ENCODE peak calls at places on chromosomes 3 and 15, in eight cellular contexts. U, Q, I, S, J, G, N and B are unnamed samples.

GRCh38 chr3:70558955-70559354 is 246.5 kb upstream of the MDFIC2 start:
- DNase-seq in J (no peak), Q (no peak), U (no peak), N (no peak), I (no peak), G (no peak), S (no peak), B (no peak)

GRCh38 chr3:194512895-194513601 is 26.2 kb upstream of the ATP13A3 start:
- DNase-seq in U (peak), N (no peak), S (peak), J (no peak), I (no peak), Q (no peak), G (no peak), B (no peak)

GRCh38 chr3:171586274-171586673 is 126.1 kb upstream of the TNIK start:
- DNase-seq in S (no peak), N (no peak), Q (no peak), G (no peak), J (no peak), I (no peak), U (no peak), B (no peak)

GRCh38 chr3:113234688-113235260 is 23.4 kb downstream of the BOC start:
- DNase-seq in I (no peak), S (peak), U (peak), N (no peak), G (no peak), Q (no peak), J (no peak), B (no peak)

GRCh38 chr3:171231361-171231760 is 204.8 kb upstream of the SLC2A2 start:
- DNase-seq in G (no peak), J (peak), U (no peak), Q (no peak), I (no peak), S (no peak), N (no peak), B (no peak)

GRCh38 chr3:174051191-174051590 is 653.6 kb downstream of the NLGN1 start:
- DNase-seq in I (no peak), U (no peak), S (no peak), J (no peak), Q (no peak), N (no peak), G (no peak), B (no peak)

GRCh38 chr3:107910713-107911259 is 180.0 kb downstream of the CD47 start:
- DNase-seq in Q (no peak), S (no peak), G (no peak), I (no peak), N (no peak), J (no peak), U (no peak), B (no peak)

GRCh38 chr3:68207327-68207726 is 552.9 kb upstream of the SUCLG2 start:
- DNase-seq in N (no peak), I (no peak), G (no peak), J (peak), S (no peak), U (no peak), Q (no peak), B (no peak)

GRCh38 chr3:99789322-99789721 is 28.3 kb upstream of the CMSS1 start:
- DNase-seq in J (peak), N (no peak), Q (peak), S (peak), I (peak), G (no peak), U (peak), B (peak)

GRCh38 chr3:108389361-108389760 is 93.0 kb downstream of the HHLA2 start:
- DNase-seq in I (no peak), U (peak), G (no peak), Q (no peak), S (no peak), J (no peak), N (no peak), B (no peak)

GRCh38 chr3:30655187-30655812 is 48.9 kb downstream of the TGFBR2 start:
- DNase-seq in J (peak), U (peak), S (peak), G (no peak), I (no peak), Q (no peak), N (no peak), B (peak)

GRCh38 chr3:195699148-195699771 is 21.5 kb upstream of the MUC20 start:
- DNase-seq in I (no peak), S (no peak), G (no peak), Q (no peak), U (no peak), J (no peak), N (no peak), B (no peak)

GRCh38 chr15:93173369-93173768 is 84.4 kb upstream of the RGMA start:
- DNase-seq in J (peak), I (no peak), G (no peak), Q (no peak), N (no peak), S (peak), U (no peak), B (peak)

GRCh38 chr3:45145681-45146614 is at the start of gene CDCP1:
- DNase-seq in G (no peak), Q (no peak), S (no peak), U (peak), I (no peak), N (no peak), J (peak), B (peak)

GRCh38 chr3:185896565-185896964 is 41.2 kb downstream of the TRA2B start:
- DNase-seq in J (peak), G (no peak), Q (no peak), U (no peak), I (no peak), N (no peak), S (peak), B (peak)

GRCh38 chr3:178036745-178037144 is 499.5 kb upstream of the KCNMB2 start:
- DNase-seq in S (no peak), Q (no peak), I (no peak), U (no peak), N (no peak), J (no peak), G (no peak), B (peak)

GRCh38 chr3:161423911-161424522 is 52.7 kb upstream of the SPTSSB start:
- DNase-seq in N (no peak), J (peak), I (no peak), G (no peak), U (peak), Q (no peak), S (peak), B (peak)

GRCh38 chr15:101497484-101498034 is 8.1 kb upstream of the PCSK6 start:
- DNase-seq in J (no peak), Q (no peak), N (no peak), U (no peak), S (no peak), G (no peak), I (no peak), B (no peak)

GRCh38 chr3:79761441-79761840 is 6.4 kb downstream of the ROBO1 start:
- DNase-seq in J (no peak), Q (no peak), U (no peak), N (no peak), G (no peak), I (no peak), S (no peak), B (no peak)

GRCh38 chr15:93121089-93121488 is 32.1 kb upstream of the RGMA start:
- DNase-seq in J (no peak), Q (no peak), U (peak), N (no peak), G (no peak), S (no peak), I (no peak), B (no peak)

GRCh38 chr3:57152150-57152549 is 13.0 kb downstream of the IL17RD start:
- DNase-seq in N (peak), G (no peak), Q (no peak), U (no peak), I (peak), S (no peak), J (no peak), B (no peak)

GRCh38 chr15:99727733-99728132 is 5.5 kb downstream of the LYSMD4 start:
- DNase-seq in G (no peak), U (no peak), S (no peak), I (no peak), Q (no peak), J (no peak), N (no peak), B (no peak)

GRCh38 chr3:127289646-127290575 is 2.1 kb upstream of the PRR20G start:
- DNase-seq in N (no peak), U (no peak), G (no peak), J (peak), I (no peak), Q (no peak), S (no peak), B (no peak)

GRCh38 chr15:78850926-78851600 is 21.6 kb upstream of the MORF4L1 start:
- DNase-seq in U (no peak), S (no peak), G (no peak), I (peak), J (no peak), N (peak), Q (no peak), B (no peak)